ENCODE peak calls at places on chromosomes 12 and 14, in four cellular contexts. D is DND-41; A is Right ventricle myocardium inferior; V is naive thymus-derived CD8-positive, alpha-beta T cell. X is an unnamed sample.

GRCh38 chr12:14731821-14732220 is 35.4 kb upstream of the GUCY2C start:
- ATAC-seq in D (no peak), A (no peak), V (no peak), X (no peak)

GRCh38 chr14:75537071-75537470 is 14.8 kb downstream of the BATF start:
- ATAC-seq in D (no peak), A (no peak), V (no peak), X (no peak)

GRCh38 chr12:68808388-68809189 is 612 bp downstream of the MDM2 start:
- ATAC-seq in D (peak), A (peak), V (peak), X (peak)

GRCh38 chr12:102808412-102808811 is 108.6 kb downstream of the PAH start:
- ATAC-seq in D (no peak), A (no peak), V (no peak), X (no peak)

GRCh38 chr12:53733051-53733812 is 6.0 kb upstream of the CALCOCO1 start:
- ATAC-seq in D (no peak), A (no peak), V (no peak), X (peak)

GRCh38 chr14:75119056-75119455 is 7.8 kb downstream of the NEK9 start:
- ATAC-seq in D (no peak), A (no peak), V (no peak), X (no peak)

GRCh38 chr14:22303589-22304195 is 285.3 kb downstream of the DAD1 start:
- ATAC-seq in D (no peak), A (no peak), V (peak), X (no peak)

GRCh38 chr12:13052414-13052813 is 8.2 kb downstream of the FAM234B start:
- ATAC-seq in D (no peak), A (no peak), V (no peak), X (no peak)

GRCh38 chr12:96495841-96496545 is 6.6 kb downstream of the CFAP54 start:
- ATAC-seq in D (no peak), A (no peak), V (no peak), X (no peak)

GRCh38 chr14:20388159-20388558 is 25.1 kb downstream of the TEP1 start:
- ATAC-seq in D (no peak), A (no peak), V (no peak), X (no peak)

GRCh38 chr12:27213830-27214787 is 30.0 kb upstream of the STK38L start:
- ATAC-seq in D (no peak), A (no peak), V (no peak), X (no peak)

GRCh38 chr14:103123634-103124500 is 606 bp downstream of the TNFAIP2 start:
- ATAC-seq in D (no peak), A (peak), V (no peak), X (no peak)

GRCh38 chr14:79466938-79467527 is 744.3 kb downstream of the DIO2 start:
- ATAC-seq in D (no peak), A (no peak), V (no peak), X (no peak)

GRCh38 chr12:113396200-113396599 is 7.5 kb downstream of the SDS start:
- ATAC-seq in D (no peak), A (no peak), V (no peak), X (no peak)

GRCh38 chr14:77014004-77014604 is 14.4 kb downstream of the IRF2BPL start:
- ATAC-seq in D (no peak), A (peak), V (no peak), X (peak)

GRCh38 chr12:51205350-51205749 is 12.5 kb downstream of the POU6F1 start:
- ATAC-seq in D (no peak), A (no peak), V (no peak), X (no peak)

GRCh38 chr14:60561845-60562746 is 53.1 kb downstream of the SIX6 start:
- ATAC-seq in D (no peak), A (peak), V (no peak), X (peak)

GRCh38 chr12:110039085-110039807 is 9.1 kb downstream of the C12orf76 start:
- ATAC-seq in D (no peak), A (no peak), V (peak), X (peak)

GRCh38 chr12:65533177-65533883 is 254.8 kb downstream of the MSRB3 start:
- ATAC-seq in D (peak), A (no peak), V (no peak), X (peak)

GRCh38 chr12:97944576-97944975 is 482.0 kb downstream of the RMST start:
- ATAC-seq in D (no peak), A (no peak), V (no peak), X (no peak)

GRCh38 chr14:62179367-62180018 is 417.3 kb downstream of the SNAPC1 start:
- ATAC-seq in D (peak), A (no peak), V (no peak), X (peak)

GRCh38 chr12:110111476-110112334 is 12.5 kb upstream of the IFT81 start:
- ATAC-seq in D (no peak), A (no peak), V (no peak), X (no peak)

GRCh38 chr12:131988054-131988796 is 38.5 kb downstream of the EP400 start:
- ATAC-seq in D (no peak), A (peak), V (no peak), X (no peak)

GRCh38 chr14:24102357-24103048 is 8.4 kb downstream of the PCK2 start:
- ATAC-seq in D (no peak), A (no peak), V (no peak), X (no peak)

GRCh38 chr14:102510616-102511520 is 1.3 kb upstream of the ANKRD9 start:
- ATAC-seq in D (no peak), A (peak), V (no peak), X (peak)

GRCh38 chr14:72715215-72715909 is 178.5 kb downstream of the DPF3 start:
- ATAC-seq in D (no peak), A (peak), V (no peak), X (no peak)

GRCh38 chr12:16587110-16587453 is 18.9 kb downstream of the LMO3 start:
- ATAC-seq in D (no peak), A (peak), V (no peak), X (no peak)